ENCODE peak calls at places on chromosome 17, in five cellular contexts. E is BE2C, P is ovary, W is thoracic aorta, Y is Caco-2. N is an unnamed sample.
A peak's percentile ranks its signal among the peaks of the same experiment; 100 is the strongest.

GRCh38 chr17:77061711-77062110 is 79.1 kb upstream of the SEC14L1 start:
- DNase-seq in E (peak; percentile 30), Y (no peak), W (no peak), P (no peak), N (no peak)

GRCh38 chr17:4786516-4786915 is 352 bp upstream of the VMO1 start:
- DNase-seq in W (no peak), P (no peak), E (no peak), Y (no peak), N (no peak)

GRCh38 chr17:45038771-45039634 is 12.4 kb downstream of the DCAKD start:
- DNase-seq in Y (no peak), P (no peak), W (no peak), E (no peak), N (no peak)

GRCh38 chr17:68461122-68461539 is 3.8 kb upstream of the WIPI1 start:
- DNase-seq in Y (no peak), E (no peak), P (no peak), W (no peak), N (no peak)

GRCh38 chr17:70523407-70523806 is 354.1 kb downstream of the KCNJ2 start:
- DNase-seq in W (no peak), P (no peak), E (no peak), Y (no peak), N (no peak)

GRCh38 chr17:79562806-79563141 is 48.1 kb downstream of the RBFOX3 start:
- DNase-seq in P (no peak), E (no peak), W (no peak), Y (no peak), N (no peak)

GRCh38 chr17:14864127-14864526 is 401.0 kb downstream of the PMP22 start:
- DNase-seq in P (no peak), E (no peak), Y (no peak), W (no peak), N (no peak)

GRCh38 chr17:73342057-73342522 is 30.3 kb upstream of the CDC42EP4 start:
- DNase-seq in W (peak; percentile 21), Y (no peak), E (peak; percentile 77), P (peak; percentile 88), N (peak; percentile 77)

GRCh38 chr17:76243826-76244679 is 3.8 kb upstream of the RNF157 start:
- DNase-seq in E (no peak), Y (no peak), P (no peak), W (no peak), N (no peak)

GRCh38 chr17:58699771-58700170 is 7.4 kb downstream of the RAD51C start:
- DNase-seq in E (no peak), W (no peak), P (no peak), Y (no peak), N (no peak)

GRCh38 chr17:78390241-78391050 is 12.0 kb downstream of the PGS1 start:
- DNase-seq in Y (peak; percentile 61), E (peak; percentile 52), P (no peak), W (no peak), N (no peak)

GRCh38 chr17:32341141-32341856 is 674 bp downstream of the C17orf75 start:
- DNase-seq in W (no peak), E (no peak), Y (no peak), P (no peak), N (peak; percentile 46)

GRCh38 chr17:33240397-33240796 is 52.7 kb downstream of the ASIC2 start:
- DNase-seq in E (peak; percentile 12), Y (no peak), P (no peak), W (no peak), N (no peak)

GRCh38 chr17:45750779-45751440 is 33.2 kb upstream of the CRHR1 start:
- DNase-seq in P (no peak), E (no peak), W (no peak), Y (no peak), N (no peak)

GRCh38 chr17:79545251-79546005 is 65.4 kb downstream of the RBFOX3 start:
- DNase-seq in Y (no peak), W (no peak), P (no peak), E (no peak), N (no peak)

GRCh38 chr17:6254036-6254435 is 180.9 kb downstream of the AIPL1 start:
- DNase-seq in Y (no peak), W (no peak), E (no peak), P (no peak), N (no peak)

GRCh38 chr17:27349540-27350021 is 55.7 kb downstream of the WSB1 start:
- DNase-seq in P (peak; percentile 44), E (no peak), W (no peak), Y (no peak), N (no peak)

GRCh38 chr17:38560503-38561318 is 45.0 kb downstream of the SRCIN1 start:
- DNase-seq in P (no peak), E (no peak), Y (no peak), W (no peak), N (no peak)

GRCh38 chr17:9225305-9226101 is 204.2 kb downstream of the NTN1 start:
- DNase-seq in W (no peak), Y (no peak), P (no peak), E (no peak), N (no peak)

GRCh38 chr17:57357830-57358426 is 101.6 kb downstream of the MSI2 start:
- DNase-seq in E (no peak), P (no peak), Y (no peak), W (no peak), N (no peak)

GRCh38 chr17:64502021-64502420 is 4.1 kb downstream of the DDX5 start:
- DNase-seq in E (no peak), P (no peak), W (no peak), Y (no peak), N (no peak)

GRCh38 chr17:13635951-13636350 is 34.2 kb upstream of the HS3ST3A1 start:
- DNase-seq in E (no peak), W (no peak), P (no peak), Y (no peak), N (no peak)

GRCh38 chr17:73198930-73199260 is 6.0 kb downstream of the COG1 start:
- DNase-seq in E (no peak), P (no peak), Y (no peak), W (no peak), N (no peak)

GRCh38 chr17:78343099-78343432 is 16.8 kb downstream of the SOCS3 start:
- DNase-seq in E (no peak), Y (no peak), P (peak; percentile 78), W (peak; percentile 74), N (peak; percentile 89)

GRCh38 chr17:10099051-10099571 is 99.3 kb downstream of the GAS7 start:
- DNase-seq in E (no peak), P (no peak), W (no peak), Y (no peak), N (peak; percentile 65)

GRCh38 chr17:61389670-61390478 is 9.8 kb upstream of the TBX2 start:
- DNase-seq in Y (no peak), P (no peak), W (no peak), E (peak; percentile 84), N (no peak)

GRCh38 chr17:60416368-60416925 is 5.8 kb upstream of the CHCT1 start:
- DNase-seq in E (no peak), P (no peak), Y (no peak), W (no peak), N (no peak)

GRCh38 chr17:31216053-31216751 is 80.8 kb downstream of the OMG start:
- DNase-seq in W (no peak), P (no peak), Y (no peak), E (no peak), N (no peak)

GRCh38 chr17:14434506-14434905 is 133.6 kb downstream of the HS3ST3B1 start:
- DNase-seq in P (no peak), Y (no peak), W (no peak), E (no peak), N (no peak)

GRCh38 chr17:81976332-81977210 is 858 bp upstream of the ASPSCR1 start:
- DNase-seq in E (peak; percentile 60), Y (peak; percentile 72), P (no peak), W (no peak), N (no peak)

GRCh38 chr17:78797691-78798585 is 15.9 kb upstream of the CYTH1 start:
- DNase-seq in W (no peak), E (no peak), Y (no peak), P (no peak), N (no peak)

GRCh38 chr17:4899341-4900230 is at the start of gene C17orf107:
- DNase-seq in E (no peak), P (peak; percentile 85), W (peak; percentile 75), Y (no peak), N (peak; percentile 88)

GRCh38 chr17:82297280-82297803 is 20.1 kb downstream of the CD7 start:
- DNase-seq in P (peak; percentile 62), Y (no peak), E (peak; percentile 65), W (peak; percentile 67), N (peak; percentile 94)

GRCh38 chr17:64115871-64116534 is 13.9 kb downstream of the ERN1 start:
- DNase-seq in Y (no peak), W (no peak), P (no peak), E (no peak), N (no peak)

GRCh38 chr17:72403713-72404209 is 282.9 kb downstream of the SOX9 start:
- DNase-seq in P (no peak), W (no peak), E (no peak), Y (peak; percentile 87), N (no peak)

GRCh38 chr17:8555062-8555461 is 75.5 kb downstream of the MYH10 start:
- DNase-seq in Y (no peak), P (no peak), W (no peak), E (no peak), N (no peak)

GRCh38 chr17:30323895-30324319 is 9.9 kb downstream of the TMIGD1 start:
- DNase-seq in P (no peak), E (no peak), Y (no peak), W (no peak), N (no peak)

GRCh38 chr17:66549731-66550207 is 247.4 kb downstream of the PRKCA start:
- DNase-seq in E (no peak), Y (no peak), P (no peak), W (no peak), N (no peak)

GRCh38 chr17:35986643-35987042 is at the start of gene CCL14:
- DNase-seq in E (no peak), P (no peak), W (no peak), Y (no peak), N (no peak)
- H3K4me3 ChIP-seq in E (no peak within 1 kb of the TSS), P (no peak within 1 kb of the TSS), W (no peak within 1 kb of the TSS), Y (no peak within 1 kb of the TSS), N (no peak within 1 kb of the TSS)

DNA sequence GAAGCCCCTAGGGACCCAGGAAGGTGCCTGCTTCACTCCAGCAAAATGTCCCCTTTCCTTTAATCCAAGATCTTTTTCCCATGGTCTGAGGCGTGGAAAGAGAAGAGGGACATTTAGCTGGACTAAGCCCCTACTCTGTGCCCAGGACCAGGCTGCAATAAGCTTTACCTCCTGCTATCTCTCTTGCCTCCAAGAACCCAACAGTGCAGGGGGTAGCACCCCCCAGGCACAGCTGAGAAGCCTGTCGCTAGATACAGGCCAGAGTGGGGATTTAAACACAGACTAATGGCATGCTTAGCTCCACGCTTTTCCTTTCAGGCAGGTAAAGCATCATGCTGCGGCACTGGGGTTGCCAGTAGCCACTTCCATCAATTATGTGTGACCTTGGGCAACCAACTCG is 24.5 kb upstream of the CCL1 start:
- DNase-seq in E (no peak), P (no peak), W (no peak), Y (no peak), N (no peak)
- H3K4me1 ChIP-seq in E (no peaks in the 10 kb centered on the region), P (no peaks in the 10 kb centered on the region), W (peaks cover 7% of the 10 kb centered on the region), Y (no peaks in the 10 kb centered on the region), N (no peaks in the 10 kb centered on the region)

GRCh38 chr17:1280652-1281051 is 1.2 kb downstream of the TRARG1 start:
- DNase-seq in Y (no peak), E (no peak), P (no peak), W (no peak), N (no peak)
- H3K27me3 ChIP-seq in Y (no peaks in the 10 kb centered on the region), E (peaks cover 6% of the 10 kb centered on the region), P (no peaks in the 10 kb centered on the region), W (no peaks in the 10 kb centered on the region), N (no peaks in the 10 kb centered on the region)

GRCh38 chr17:19534562-19535149 is 1.0 kb downstream of the SLC47A1 start:
- DNase-seq in P (no peak), W (no peak), E (no peak), Y (no peak), N (no peak)
- H3K4me3 ChIP-seq in P (peak overlapping the region; percentile 50), W (peak overlapping the region; percentile 77), E (no peak overlapping the region), Y (no peak overlapping the region), N (peak overlapping the region; percentile 61)

N was measured in right atrium auricular region.